ENCODE peak calls at places on chromosomes 6 and 20, in nine cellular contexts. One of them, this sample, is unnamed.
A peak's percentile ranks its signal among the peaks of the same experiment; 100 is the strongest.

GRCh38 chr20:25503946-25504345 is 81.4 kb downstream of the NINL start:
- DNase-seq in mesothelial cell of epicardium: no peak
- DNase-seq in nephron progenitor cell: no peak
- DNase-seq in A549: no peak
- DNase-seq in dorsolateral prefrontal cortex: no peak
- DNase-seq in HEK293T: no peak
- DNase-seq in CD8-positive, alpha-beta T cell: no peak
- DNase-seq in GM23248: no peak
- DNase-seq in GM19239: no peak
- DNase-seq in this sample: no peak

GRCh38 chr6:76124010-76124409 is 51.5 kb upstream of the IMPG1 start:
- DNase-seq in mesothelial cell of epicardium: no peak
- DNase-seq in nephron progenitor cell: no peak
- DNase-seq in A549: no peak
- DNase-seq in dorsolateral prefrontal cortex: no peak
- DNase-seq in HEK293T: no peak
- DNase-seq in CD8-positive, alpha-beta T cell: no peak
- DNase-seq in GM23248: no peak
- DNase-seq in GM19239: no peak
- DNase-seq in this sample: no peak

GRCh38 chr6:148177589-148178233 is 164.9 kb upstream of the SASH1 start:
- DNase-seq in mesothelial cell of epicardium: no peak
- DNase-seq in nephron progenitor cell: peak; percentile 58
- DNase-seq in A549: peak; percentile 63
- DNase-seq in dorsolateral prefrontal cortex: peak; percentile 75
- DNase-seq in HEK293T: peak; percentile 59
- DNase-seq in CD8-positive, alpha-beta T cell: peak; percentile 28
- DNase-seq in GM23248: peak; percentile 73
- DNase-seq in GM19239: peak; percentile 42
- DNase-seq in this sample: peak; percentile 78

GRCh38 chr20:61300741-61301140 is 48.7 kb downstream of the CDH4 start:
- DNase-seq in mesothelial cell of epicardium: no peak
- DNase-seq in nephron progenitor cell: no peak
- DNase-seq in A549: no peak
- DNase-seq in dorsolateral prefrontal cortex: no peak
- DNase-seq in HEK293T: no peak
- DNase-seq in CD8-positive, alpha-beta T cell: no peak
- DNase-seq in GM23248: no peak
- DNase-seq in GM19239: no peak
- DNase-seq in this sample: no peak

GRCh38 chr6:82017316-82017715 is 230.2 kb downstream of the IBTK start:
- DNase-seq in mesothelial cell of epicardium: no peak
- DNase-seq in nephron progenitor cell: no peak
- DNase-seq in A549: peak; percentile 71
- DNase-seq in dorsolateral prefrontal cortex: no peak
- DNase-seq in HEK293T: no peak
- DNase-seq in CD8-positive, alpha-beta T cell: no peak
- DNase-seq in GM23248: peak; percentile 95
- DNase-seq in GM19239: no peak
- DNase-seq in this sample: no peak

GRCh38 chr20:60050193-60050960 is 92.2 kb downstream of the CDH26 start:
- DNase-seq in mesothelial cell of epicardium: no peak
- DNase-seq in nephron progenitor cell: no peak
- DNase-seq in A549: peak; percentile 19
- DNase-seq in dorsolateral prefrontal cortex: no peak
- DNase-seq in HEK293T: no peak
- DNase-seq in CD8-positive, alpha-beta T cell: no peak
- DNase-seq in GM23248: no peak
- DNase-seq in GM19239: no peak
- DNase-seq in this sample: no peak

GRCh38 chr6:125512621-125513020 is 210.9 kb upstream of the HDDC2 start:
- DNase-seq in mesothelial cell of epicardium: no peak
- DNase-seq in nephron progenitor cell: no peak
- DNase-seq in A549: peak; percentile 5
- DNase-seq in dorsolateral prefrontal cortex: no peak
- DNase-seq in HEK293T: peak; percentile 45
- DNase-seq in CD8-positive, alpha-beta T cell: no peak
- DNase-seq in GM23248: peak; percentile 14
- DNase-seq in GM19239: no peak
- DNase-seq in this sample: no peak

GRCh38 chr20:53091789-53092188 is 119.6 kb downstream of the TSHZ2 start:
- DNase-seq in mesothelial cell of epicardium: no peak
- DNase-seq in nephron progenitor cell: no peak
- DNase-seq in A549: no peak
- DNase-seq in dorsolateral prefrontal cortex: no peak
- DNase-seq in HEK293T: no peak
- DNase-seq in CD8-positive, alpha-beta T cell: no peak
- DNase-seq in GM23248: no peak
- DNase-seq in GM19239: no peak
- DNase-seq in this sample: no peak

GRCh38 chr20:62938105-62938888 is at the start of gene GID8:
- DNase-seq in mesothelial cell of epicardium: no peak
- DNase-seq in nephron progenitor cell: no peak
- DNase-seq in A549: peak; percentile 37
- DNase-seq in dorsolateral prefrontal cortex: no peak
- DNase-seq in HEK293T: peak; percentile 60
- DNase-seq in CD8-positive, alpha-beta T cell: peak; percentile 48
- DNase-seq in GM23248: peak; percentile 86
- DNase-seq in GM19239: no peak
- DNase-seq in this sample: peak; percentile 60

GRCh38 chr6:148272084-148272483 is 70.6 kb upstream of the SASH1 start:
- DNase-seq in mesothelial cell of epicardium: no peak
- DNase-seq in nephron progenitor cell: no peak
- DNase-seq in A549: no peak
- DNase-seq in dorsolateral prefrontal cortex: no peak
- DNase-seq in HEK293T: no peak
- DNase-seq in CD8-positive, alpha-beta T cell: no peak
- DNase-seq in GM23248: peak; percentile 94
- DNase-seq in GM19239: no peak
- DNase-seq in this sample: no peak

GRCh38 chr20:46955601-46956556 is 61.2 kb downstream of the EYA2 start:
- DNase-seq in mesothelial cell of epicardium: no peak
- DNase-seq in nephron progenitor cell: no peak
- DNase-seq in A549: no peak
- DNase-seq in dorsolateral prefrontal cortex: no peak
- DNase-seq in HEK293T: no peak
- DNase-seq in CD8-positive, alpha-beta T cell: no peak
- DNase-seq in GM23248: peak; percentile 34
- DNase-seq in GM19239: no peak
- DNase-seq in this sample: no peak

GRCh38 chr20:57654998-57655811 is 35.0 kb upstream of the ZBP1 start:
- DNase-seq in mesothelial cell of epicardium: no peak
- DNase-seq in nephron progenitor cell: no peak
- DNase-seq in A549: no peak
- DNase-seq in dorsolateral prefrontal cortex: peak; percentile 30
- DNase-seq in HEK293T: no peak
- DNase-seq in CD8-positive, alpha-beta T cell: no peak
- DNase-seq in GM23248: no peak
- DNase-seq in GM19239: no peak
- DNase-seq in this sample: peak; percentile 5

GRCh38 chr6:97292671-97293070 is 9.7 kb upstream of the MMS22L start:
- DNase-seq in mesothelial cell of epicardium: no peak
- DNase-seq in nephron progenitor cell: no peak
- DNase-seq in A549: no peak
- DNase-seq in dorsolateral prefrontal cortex: no peak
- DNase-seq in HEK293T: no peak
- DNase-seq in CD8-positive, alpha-beta T cell: no peak
- DNase-seq in GM23248: peak; percentile 40
- DNase-seq in GM19239: no peak
- DNase-seq in this sample: no peak

GRCh38 chr20:20130399-20130798 is 78.1 kb downstream of the CFAP61 start:
- DNase-seq in mesothelial cell of epicardium: no peak
- DNase-seq in nephron progenitor cell: no peak
- DNase-seq in A549: peak; percentile 48
- DNase-seq in dorsolateral prefrontal cortex: no peak
- DNase-seq in HEK293T: no peak
- DNase-seq in CD8-positive, alpha-beta T cell: no peak
- DNase-seq in GM23248: peak; percentile 13
- DNase-seq in GM19239: no peak
- DNase-seq in this sample: no peak

GRCh38 chr20:58714923-58715708 is 22.5 kb downstream of the NPEPL1 start:
- DNase-seq in mesothelial cell of epicardium: no peak
- DNase-seq in nephron progenitor cell: no peak
- DNase-seq in A549: no peak
- DNase-seq in dorsolateral prefrontal cortex: peak; percentile 6
- DNase-seq in HEK293T: no peak
- DNase-seq in CD8-positive, alpha-beta T cell: no peak
- DNase-seq in GM23248: no peak
- DNase-seq in GM19239: no peak
- DNase-seq in this sample: no peak

GRCh38 chr6:36874443-36875249 is at the start of gene PPIL1:
- DNase-seq in mesothelial cell of epicardium: peak; percentile 84
- DNase-seq in nephron progenitor cell: peak; percentile 76
- DNase-seq in A549: peak; percentile 91
- DNase-seq in dorsolateral prefrontal cortex: peak; percentile 80
- DNase-seq in HEK293T: peak; percentile 91
- DNase-seq in CD8-positive, alpha-beta T cell: peak; percentile 85
- DNase-seq in GM23248: peak; percentile 96
- DNase-seq in GM19239: peak; percentile 74
- DNase-seq in this sample: peak; percentile 94

GRCh38 chr6:33954453-33954852 is 150.7 kb upstream of the MLN start:
- DNase-seq in mesothelial cell of epicardium: no peak
- DNase-seq in nephron progenitor cell: no peak
- DNase-seq in A549: no peak
- DNase-seq in dorsolateral prefrontal cortex: no peak
- DNase-seq in HEK293T: no peak
- DNase-seq in CD8-positive, alpha-beta T cell: no peak
- DNase-seq in GM23248: no peak
- DNase-seq in GM19239: no peak
- DNase-seq in this sample: no peak

GRCh38 chr6:31092769-31093505 is 19.4 kb downstream of the C6orf15 start:
- DNase-seq in mesothelial cell of epicardium: no peak
- DNase-seq in nephron progenitor cell: no peak
- DNase-seq in A549: no peak
- DNase-seq in dorsolateral prefrontal cortex: no peak
- DNase-seq in HEK293T: no peak
- DNase-seq in CD8-positive, alpha-beta T cell: no peak
- DNase-seq in GM23248: no peak
- DNase-seq in GM19239: no peak
- DNase-seq in this sample: peak; percentile 97

GRCh38 chr6:163415176-163415619 is 680 bp downstream of the QKI start:
- DNase-seq in mesothelial cell of epicardium: no peak
- DNase-seq in nephron progenitor cell: no peak
- DNase-seq in A549: no peak
- DNase-seq in dorsolateral prefrontal cortex: no peak
- DNase-seq in HEK293T: no peak
- DNase-seq in CD8-positive, alpha-beta T cell: peak; percentile 26
- DNase-seq in GM23248: no peak
- DNase-seq in GM19239: peak; percentile 26
- DNase-seq in this sample: no peak

GRCh38 chr6:72824833-72825232 is 203.0 kb downstream of the KCNQ5 start:
- DNase-seq in mesothelial cell of epicardium: no peak
- DNase-seq in nephron progenitor cell: no peak
- DNase-seq in A549: no peak
- DNase-seq in dorsolateral prefrontal cortex: no peak
- DNase-seq in HEK293T: no peak
- DNase-seq in CD8-positive, alpha-beta T cell: no peak
- DNase-seq in GM23248: no peak
- DNase-seq in GM19239: peak; percentile 1
- DNase-seq in this sample: no peak

GRCh38 chr6:48560408-48560807 is 449.4 kb upstream of the PTCHD4 start:
- DNase-seq in mesothelial cell of epicardium: no peak
- DNase-seq in nephron progenitor cell: no peak
- DNase-seq in A549: no peak
- DNase-seq in dorsolateral prefrontal cortex: no peak
- DNase-seq in HEK293T: no peak
- DNase-seq in CD8-positive, alpha-beta T cell: no peak
- DNase-seq in GM23248: peak; percentile 10
- DNase-seq in GM19239: no peak
- DNase-seq in this sample: no peak